ENCODE peak calls at places on chromosome 2, in four cellular contexts. R is astrocyte of the spinal cord; U is A549; S is activated CD4-positive, alpha-beta T cell treated with anti-CD3 and anti-CD28 coated beads, Interleukin-2, amount 10 ng/mL, durations not matched to agents 24 days and 14 days. J is an unnamed sample.

GRCh38 chr2:172836386-172837200 is 100.9 kb downstream of the RAPGEF4 start:
- DNase-seq in S (no peak), U (peak), R (peak), J (peak)

GRCh38 chr2:10224734-10225133 is 78.0 kb upstream of the HPCAL1 start:
- DNase-seq in U (no peak), S (no peak), R (no peak), J (no peak)

GRCh38 chr2:3025261-3025660 is 352.4 kb downstream of the EIPR1 start:
- DNase-seq in S (peak), R (no peak), U (no peak), J (no peak)

GRCh38 chr2:62016957-62017356 is 111.5 kb downstream of the COMMD1 start:
- DNase-seq in R (no peak), S (no peak), U (no peak), J (no peak)

GRCh38 chr2:128644745-128645256 is 326.1 kb upstream of the HS6ST1 start:
- DNase-seq in S (no peak), U (no peak), R (no peak), J (no peak)

GRCh38 chr2:53379547-53379946 is 388.1 kb upstream of the CHAC2 start:
- DNase-seq in U (no peak), S (no peak), R (no peak), J (no peak)

GRCh38 chr2:76008001-76008702 is 297.4 kb upstream of the GCFC2 start:
- DNase-seq in R (no peak), U (no peak), S (no peak), J (no peak)

GRCh38 chr2:142044168-142044567 is 86.6 kb downstream of the LRP1B start:
- DNase-seq in S (no peak), U (no peak), R (peak), J (no peak)

GRCh38 chr2:159989249-159989648 is 73.2 kb downstream of the PLA2R1 start:
- DNase-seq in U (no peak), S (no peak), R (no peak), J (no peak)